ENCODE peak calls at places on chromosomes 2 and 18, in seven cellular contexts. One of them, this sample, is unnamed.

GRCh38 chr2:191246820-191247380 is 1.7 kb downstream of the MYO1B start:
- DNase-seq in HS-5: no peak
- DNase-seq in posterior cingulate gyrus: no peak
- DNase-seq in ACHN: no peak
- DNase-seq in A549: no peak
- DNase-seq in skeletal muscle cell: no peak
- DNase-seq in endothelial cell: no peak
- DNase-seq in this sample: no peak

GRCh38 chr2:170313636-170314348 is 135.8 kb downstream of the MYO3B start:
- DNase-seq in HS-5: no peak
- DNase-seq in posterior cingulate gyrus: peak
- DNase-seq in ACHN: no peak
- DNase-seq in A549: no peak
- DNase-seq in skeletal muscle cell: no peak
- DNase-seq in endothelial cell: no peak
- DNase-seq in this sample: no peak

GRCh38 chr18:64981915-64982314 is 768.9 kb upstream of the CDH7 start:
- DNase-seq in HS-5: no peak
- DNase-seq in posterior cingulate gyrus: no peak
- DNase-seq in ACHN: no peak
- DNase-seq in A549: no peak
- DNase-seq in skeletal muscle cell: no peak
- DNase-seq in endothelial cell: no peak
- DNase-seq in this sample: no peak

GRCh38 chr2:10267036-10267435 is 35.7 kb upstream of the HPCAL1 start:
- DNase-seq in HS-5: no peak
- DNase-seq in posterior cingulate gyrus: no peak
- DNase-seq in ACHN: no peak
- DNase-seq in A549: no peak
- DNase-seq in skeletal muscle cell: no peak
- DNase-seq in endothelial cell: no peak
- DNase-seq in this sample: no peak

GRCh38 chr2:96267159-96267971 is 1.3 kb downstream of the CIAO1 start:
- DNase-seq in HS-5: no peak
- DNase-seq in posterior cingulate gyrus: no peak
- DNase-seq in ACHN: peak
- DNase-seq in A549: peak
- DNase-seq in skeletal muscle cell: no peak
- DNase-seq in endothelial cell: peak
- DNase-seq in this sample: peak

GRCh38 chr2:25894135-25894830 is 16.0 kb upstream of the ASXL2 start:
- DNase-seq in HS-5: no peak
- DNase-seq in posterior cingulate gyrus: peak
- DNase-seq in ACHN: no peak
- DNase-seq in A549: no peak
- DNase-seq in skeletal muscle cell: no peak
- DNase-seq in endothelial cell: no peak
- DNase-seq in this sample: peak

GRCh38 chr18:42274488-42275137 is 319.6 kb downstream of the PIK3C3 start:
- DNase-seq in HS-5: no peak
- DNase-seq in posterior cingulate gyrus: no peak
- DNase-seq in ACHN: peak
- DNase-seq in A549: no peak
- DNase-seq in skeletal muscle cell: peak
- DNase-seq in endothelial cell: peak
- DNase-seq in this sample: peak

GRCh38 chr18:12046046-12046750 is 47.4 kb upstream of the ANKRD62 start:
- DNase-seq in HS-5: no peak
- DNase-seq in posterior cingulate gyrus: no peak
- DNase-seq in ACHN: no peak
- DNase-seq in A549: no peak
- DNase-seq in skeletal muscle cell: no peak
- DNase-seq in endothelial cell: no peak
- DNase-seq in this sample: no peak

GRCh38 chr2:65061910-65062339 is 5.7 kb downstream of the CEP68 start:
- DNase-seq in HS-5: no peak
- DNase-seq in posterior cingulate gyrus: no peak
- DNase-seq in ACHN: no peak
- DNase-seq in A549: no peak
- DNase-seq in skeletal muscle cell: no peak
- DNase-seq in endothelial cell: no peak
- DNase-seq in this sample: no peak

GRCh38 chr2:218806346-218806978 is 24.5 kb downstream of the CYP27A1 start:
- DNase-seq in HS-5: peak
- DNase-seq in posterior cingulate gyrus: no peak
- DNase-seq in ACHN: peak
- DNase-seq in A549: no peak
- DNase-seq in skeletal muscle cell: peak
- DNase-seq in endothelial cell: no peak
- DNase-seq in this sample: peak

GRCh38 chr18:31203086-31203793 is 40.6 kb upstream of the DSC1 start:
- DNase-seq in HS-5: no peak
- DNase-seq in posterior cingulate gyrus: no peak
- DNase-seq in ACHN: no peak
- DNase-seq in A549: no peak
- DNase-seq in skeletal muscle cell: no peak
- DNase-seq in endothelial cell: no peak
- DNase-seq in this sample: no peak

GRCh38 chr2:69122271-69122670 is 109.3 kb downstream of the ANTXR1 start:
- DNase-seq in HS-5: peak
- DNase-seq in posterior cingulate gyrus: no peak
- DNase-seq in ACHN: peak
- DNase-seq in A549: no peak
- DNase-seq in skeletal muscle cell: peak
- DNase-seq in endothelial cell: no peak
- DNase-seq in this sample: peak

GRCh38 chr2:27721335-27721734 is 50.2 kb upstream of the MRPL33 start:
- DNase-seq in HS-5: no peak
- DNase-seq in posterior cingulate gyrus: no peak
- DNase-seq in ACHN: peak
- DNase-seq in A549: no peak
- DNase-seq in skeletal muscle cell: no peak
- DNase-seq in endothelial cell: no peak
- DNase-seq in this sample: no peak

GRCh38 chr2:31107588-31108300 is 30.5 kb downstream of the GALNT14 start:
- DNase-seq in HS-5: no peak
- DNase-seq in posterior cingulate gyrus: peak
- DNase-seq in ACHN: peak
- DNase-seq in A549: no peak
- DNase-seq in skeletal muscle cell: no peak
- DNase-seq in endothelial cell: no peak
- DNase-seq in this sample: peak